ENCODE peak calls at places on chromosome 13, in five cellular contexts. One of them, this sample, is unnamed.

GRCh38 chr13:80083516-80084085 is 257.3 kb downstream of the SPRY2 start:
- DNase-seq in A549: no peak
- DNase-seq in kidney tubule cell: no peak
- DNase-seq in Right ventricle myocardium superior: no peak
- DNase-seq in stimulated activated naive CD8-positive, alpha-beta T cell treated with anti-CD3 and anti-CD28 coated beads, Interleukin-15, Interleukin-2, amounts not matched to agents 100 U/mL and 50 U/mL, for 24 hours: no peak
- DNase-seq in this sample: no peak

GRCh38 chr13:95201814-95202521 is 99.3 kb downstream of the ABCC4 start:
- DNase-seq in A549: no peak
- DNase-seq in kidney tubule cell: no peak
- DNase-seq in Right ventricle myocardium superior: no peak
- DNase-seq in stimulated activated naive CD8-positive, alpha-beta T cell treated with anti-CD3 and anti-CD28 coated beads, Interleukin-15, Interleukin-2, amounts not matched to agents 100 U/mL and 50 U/mL, for 24 hours: no peak
- DNase-seq in this sample: no peak

GRCh38 chr13:101267656-101268055 is 148.7 kb downstream of the NALCN start:
- DNase-seq in A549: no peak
- DNase-seq in kidney tubule cell: peak; percentile 94
- DNase-seq in Right ventricle myocardium superior: no peak
- DNase-seq in stimulated activated naive CD8-positive, alpha-beta T cell treated with anti-CD3 and anti-CD28 coated beads, Interleukin-15, Interleukin-2, amounts not matched to agents 100 U/mL and 50 U/mL, for 24 hours: no peak
- DNase-seq in this sample: no peak

GRCh38 chr13:79673993-79674377 is 193.0 kb downstream of the NDFIP2 start:
- DNase-seq in A549: no peak
- DNase-seq in kidney tubule cell: no peak
- DNase-seq in Right ventricle myocardium superior: no peak
- DNase-seq in stimulated activated naive CD8-positive, alpha-beta T cell treated with anti-CD3 and anti-CD28 coated beads, Interleukin-15, Interleukin-2, amounts not matched to agents 100 U/mL and 50 U/mL, for 24 hours: no peak
- DNase-seq in this sample: no peak

GRCh38 chr13:78420814-78421213 is 182.5 kb downstream of the POU4F1 start:
- DNase-seq in A549: no peak
- DNase-seq in kidney tubule cell: no peak
- DNase-seq in Right ventricle myocardium superior: peak; percentile 67
- DNase-seq in stimulated activated naive CD8-positive, alpha-beta T cell treated with anti-CD3 and anti-CD28 coated beads, Interleukin-15, Interleukin-2, amounts not matched to agents 100 U/mL and 50 U/mL, for 24 hours: no peak
- DNase-seq in this sample: no peak

GRCh38 chr13:38888309-38888708 is 102.3 kb downstream of the STOML3 start:
- DNase-seq in A549: no peak
- DNase-seq in kidney tubule cell: peak; percentile 84
- DNase-seq in Right ventricle myocardium superior: no peak
- DNase-seq in stimulated activated naive CD8-positive, alpha-beta T cell treated with anti-CD3 and anti-CD28 coated beads, Interleukin-15, Interleukin-2, amounts not matched to agents 100 U/mL and 50 U/mL, for 24 hours: no peak
- DNase-seq in this sample: no peak

GRCh38 chr13:101703838-101704237 is 251.4 kb downstream of the ITGBL1 start:
- DNase-seq in A549: no peak
- DNase-seq in kidney tubule cell: no peak
- DNase-seq in Right ventricle myocardium superior: no peak
- DNase-seq in stimulated activated naive CD8-positive, alpha-beta T cell treated with anti-CD3 and anti-CD28 coated beads, Interleukin-15, Interleukin-2, amounts not matched to agents 100 U/mL and 50 U/mL, for 24 hours: no peak
- DNase-seq in this sample: no peak

GRCh38 chr13:98843482-98843877 is 91.0 kb upstream of the SLC15A1 start:
- DNase-seq in A549: no peak
- DNase-seq in kidney tubule cell: no peak
- DNase-seq in Right ventricle myocardium superior: no peak
- DNase-seq in stimulated activated naive CD8-positive, alpha-beta T cell treated with anti-CD3 and anti-CD28 coated beads, Interleukin-15, Interleukin-2, amounts not matched to agents 100 U/mL and 50 U/mL, for 24 hours: no peak
- DNase-seq in this sample: no peak

GRCh38 chr13:51518847-51519246 is 65.4 kb upstream of the WDFY2 start:
- DNase-seq in A549: no peak
- DNase-seq in kidney tubule cell: peak; percentile 96
- DNase-seq in Right ventricle myocardium superior: no peak
- DNase-seq in stimulated activated naive CD8-positive, alpha-beta T cell treated with anti-CD3 and anti-CD28 coated beads, Interleukin-15, Interleukin-2, amounts not matched to agents 100 U/mL and 50 U/mL, for 24 hours: peak; percentile 22
- DNase-seq in this sample: no peak

This sample was measured in activated CD8-positive, alpha-beta memory T cell treated with anti-CD3 and anti-CD28 coated beads, Interleukin-2, amount 50 U/mL, for 48 hours.